ENCODE peak calls at places on chromosomes 6 and 20, in four cellular contexts. H is fibroblast of lung, T is SK-N-SH, E is HCT116. N is an unnamed sample.

GRCh38 chr6:54070025-54070424 is 41.2 kb upstream of the MLIP start:
- DNase-seq in H (no peak), T (no peak), E (no peak), N (peak)

GRCh38 chr20:35718972-35719635 is 19.9 kb downstream of the ROMO1 start:
- DNase-seq in H (no peak), T (no peak), E (no peak), N (no peak)

GRCh38 chr6:143339223-143339622 is 111.3 kb downstream of the ADAT2 start:
- DNase-seq in H (no peak), T (no peak), E (no peak), N (no peak)

GRCh38 chr6:158782432-158783166 is 36.6 kb downstream of the EZR start:
- DNase-seq in H (no peak), T (no peak), E (no peak), N (no peak)

GRCh38 chr20:31996996-31997395 is 13.2 kb upstream of the CCM2L start:
- DNase-seq in H (no peak), T (no peak), E (no peak), N (no peak)

GRCh38 chr6:111427341-111428116 is 55.5 kb downstream of the REV3L start:
- DNase-seq in H (peak), T (no peak), E (no peak), N (peak)

GRCh38 chr6:157536218-157536534 is 155.2 kb downstream of the ZDHHC14 start:
- DNase-seq in H (no peak), T (no peak), E (no peak), N (no peak)

GRCh38 chr20:4985658-4986057 is 15.7 kb downstream of the SLC23A2 start:
- DNase-seq in H (no peak), T (peak), E (no peak), N (no peak)

GRCh38 chr20:45419188-45420091 is 3.5 kb downstream of the PIGT start:
- DNase-seq in H (peak), T (no peak), E (no peak), N (peak)

GRCh38 chr6:116238083-116238482 is 15.8 kb downstream of the TSPYL4 start:
- DNase-seq in H (no peak), T (no peak), E (no peak), N (no peak)

GRCh38 chr6:170172406-170172805 is 118.5 kb downstream of the DLL1 start:
- DNase-seq in H (no peak), T (no peak), E (no peak), N (peak)

GRCh38 chr20:37011147-37011546 is 59.6 kb upstream of the SAMHD1 start:
- DNase-seq in H (no peak), T (no peak), E (no peak), N (no peak)

GRCh38 chr6:36848658-36849441 is 9.6 kb upstream of the CPNE5 start:
- DNase-seq in H (no peak), T (peak), E (no peak), N (peak)

GRCh38 chr6:137851669-137852068 is 15.4 kb upstream of the TNFAIP3 start:
- DNase-seq in H (no peak), T (no peak), E (no peak), N (no peak)

GRCh38 chr6:134706806-134707205 is 243.1 kb downstream of the ALDH8A1 start:
- DNase-seq in H (no peak), T (no peak), E (no peak), N (peak)

GRCh38 chr6:139291813-139292619 is at the start of gene TXLNB:
- DNase-seq in H (peak), T (no peak), E (peak), N (no peak)

GRCh38 chr6:158500016-158500735 is 59.7 kb upstream of the TMEM181 start:
- DNase-seq in H (peak), T (no peak), E (no peak), N (peak)

GRCh38 chr6:391559-392440 is at the start of gene IRF4:
- DNase-seq in H (no peak), T (no peak), E (no peak), N (peak)

GRCh38 chr6:136761227-136761922 is 30.9 kb downstream of the MAP3K5 start:
- DNase-seq in H (peak), T (peak), E (no peak), N (peak)

GRCh38 chr6:17303444-17303843 is 22.3 kb downstream of the RBM24 start:
- DNase-seq in H (no peak), T (no peak), E (no peak), N (no peak)

GRCh38 chr6:37587776-37588744 is 88.4 kb upstream of the CCDC167 start:
- DNase-seq in H (no peak), T (no peak), E (no peak), N (peak)

GRCh38 chr6:129598244-129599187 is 111.5 kb downstream of the ARHGAP18 start:
- DNase-seq in H (peak), T (peak), E (peak), N (no peak)

GRCh38 chr20:63366658-63367360 is 5.7 kb upstream of the CHRNA4 start:
- DNase-seq in H (no peak), T (no peak), E (no peak), N (no peak)

GRCh38 chr6:31971279-31971992 is 502 bp downstream of the DXO start:
- DNase-seq in H (no peak), T (no peak), E (no peak), N (no peak)

GRCh38 chr6:155088856-155089255 is 93.7 kb downstream of the TIAM2 start:
- DNase-seq in H (no peak), T (no peak), E (no peak), N (no peak)

GRCh38 chr6:72809701-72810379 is 188.0 kb downstream of the KCNQ5 start:
- DNase-seq in H (peak), T (no peak), E (no peak), N (no peak)

GRCh38 chr20:21529863-21530262 is 16.0 kb upstream of the NKX2-2 start:
- DNase-seq in H (no peak), T (no peak), E (peak), N (no peak)

DNA sequence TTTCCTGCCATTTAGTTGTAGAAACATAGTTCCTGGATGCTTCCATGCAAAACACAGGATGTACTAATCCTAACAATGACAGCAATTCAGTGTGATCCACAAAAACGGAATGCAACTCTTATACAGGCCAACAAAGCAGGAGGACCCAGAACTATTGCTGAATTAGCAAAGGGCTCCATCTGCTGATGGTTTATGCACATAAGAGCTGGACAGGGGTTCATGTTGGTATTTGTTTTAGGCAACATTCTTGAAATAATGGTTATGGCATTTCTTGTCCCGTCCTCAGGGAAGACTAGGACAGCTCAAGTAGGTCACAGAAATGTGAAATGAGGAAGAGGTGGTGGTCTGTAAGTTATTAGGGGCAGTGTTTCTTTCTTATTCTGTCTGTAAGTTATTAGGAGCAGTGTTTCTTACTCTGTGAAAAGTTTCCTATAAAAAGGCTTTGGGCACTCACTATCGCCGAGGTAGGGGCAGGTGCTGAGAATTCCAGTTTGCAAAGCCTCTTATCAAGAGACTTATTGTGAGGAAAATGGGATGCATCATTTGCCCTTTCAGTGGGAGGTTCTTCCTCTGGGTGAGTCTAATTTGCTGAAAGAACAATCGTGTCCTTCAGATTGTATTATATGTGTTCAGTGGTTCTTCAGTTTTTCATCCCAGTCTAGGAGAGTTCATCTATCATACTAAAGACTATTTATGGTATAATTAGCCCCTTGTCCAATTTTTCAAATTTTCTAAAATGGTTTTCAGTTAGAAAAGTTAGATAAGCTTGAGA is 171.1 kb downstream of the MCHR2 start:
- DNase-seq in H (peak), T (peak), E (peak), N (peak)
- H3K4me3 ChIP-seq in H (no peak), T (no peak), E (no peak), N (no peak)

GRCh38 chr6:42104095-42104806 is 38.2 kb downstream of the C6orf132 start:
- DNase-seq in H (peak), T (no peak), E (no peak), N (peak)
- H2AFZ ChIP-seq in H (no peak), T (no peak), E (no peak), N (peak)

GRCh38 chr6:11608600-11609323 is 71.2 kb downstream of the TMEM170B start:
- DNase-seq in H (no peak), T (no peak), E (no peak), N (peak)
- H3K4me3 ChIP-seq in H (no peak), T (no peak), E (no peak), N (peak)

GRCh38 chr6:102994866-102995265 is 1601.4 kb downstream of the GRIK2 start:
- DNase-seq in H (no peak), T (no peak), E (no peak), N (no peak)

GRCh38 chr6:103001724-103002123 is 1608.2 kb downstream of the GRIK2 start:
- DNase-seq in H (no peak), T (no peak), E (no peak), N (no peak)

GRCh38 chr6:102995491-102995890 is 1602.0 kb downstream of the GRIK2 start:
- DNase-seq in H (no peak), T (no peak), E (no peak), N (no peak)

GRCh38 chr6:103002282-103002681 is 1608.8 kb downstream of the GRIK2 start:
- DNase-seq in H (no peak), T (no peak), E (no peak), N (no peak)

DNA sequence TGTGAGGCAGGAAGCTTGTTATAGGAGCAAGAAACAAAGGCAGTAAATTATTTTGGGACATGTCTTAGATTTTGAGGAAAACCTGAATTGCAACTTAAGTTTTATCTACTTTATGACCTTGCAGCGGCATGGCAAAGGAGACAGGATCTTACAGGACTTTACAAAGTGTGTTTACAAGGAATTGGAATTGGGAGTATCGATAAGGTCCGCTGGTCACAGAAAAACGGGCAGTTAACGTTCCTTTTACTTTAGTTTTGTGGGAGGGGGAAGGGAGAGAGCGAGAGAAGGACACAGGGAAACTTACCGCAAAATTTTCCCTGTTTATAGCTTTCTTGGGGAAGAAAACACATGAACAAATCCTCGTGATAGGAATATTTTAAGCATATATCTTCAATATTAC is 1607.2 kb downstream of the GRIK2 start:
- DNase-seq in H (no peak), T (no peak), E (no peak), N (no peak)
- H2AFZ ChIP-seq in H (no peak), T (no peak), E (no peak), N (no peak)

DNA sequence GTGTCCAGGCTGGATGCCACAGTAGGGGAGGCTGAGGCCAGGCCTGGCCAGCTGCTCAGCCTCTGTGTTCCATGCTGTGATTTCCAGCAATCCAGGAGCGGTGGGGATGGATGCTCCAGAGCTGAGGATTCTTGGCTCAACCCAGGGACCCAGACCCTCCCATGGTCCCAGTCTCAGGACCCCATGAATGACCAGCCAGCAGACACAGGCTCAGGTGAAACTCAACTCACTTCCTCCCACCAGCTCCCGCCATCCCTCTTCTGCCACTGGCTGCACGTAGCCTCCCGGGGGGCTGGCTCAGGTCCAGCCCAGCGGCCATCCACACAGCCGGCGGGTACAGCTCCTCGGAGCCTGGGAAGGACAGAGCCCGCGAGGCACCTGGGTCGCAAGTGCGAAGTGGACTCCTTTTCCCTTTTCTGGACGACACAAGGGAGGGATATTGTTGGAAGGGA is 54.5 kb upstream of the DACT2 start:
- DNase-seq in H (no peak), T (no peak), E (no peak), N (peak)
- H3K4me3 ChIP-seq in H (no peak), T (no peak), E (no peak), N (no peak)

N was measured in osteoblast.